ENCODE peak calls at places on chromosomes 3 and 15, in ten cellular contexts. One of them, this sample, is unnamed.

GRCh38 chr3:187519428-187519890 is 150.7 kb downstream of the SST start:
- DNase-seq in H7: peak
- DNase-seq in OCI-LY7: no peak
- DNase-seq in heart right ventricle: no peak
- DNase-seq in neuronal stem cell: peak
- DNase-seq in colonic mucosa: no peak
- DNase-seq in lung: no peak
- DNase-seq in hepatocyte: no peak
- DNase-seq in GM12865: no peak
- DNase-seq in heart left ventricle: no peak
- DNase-seq in this sample: no peak

GRCh38 chr15:93997071-93997658 is 234.2 kb upstream of the MCTP2 start:
- DNase-seq in hepatocyte: peak
- DNase-seq in colonic mucosa: no peak
- DNase-seq in heart right ventricle: no peak
- DNase-seq in OCI-LY7: peak
- DNase-seq in H7: no peak
- DNase-seq in lung: no peak
- DNase-seq in heart left ventricle: no peak
- DNase-seq in neuronal stem cell: no peak
- DNase-seq in GM12865: peak
- DNase-seq in this sample: no peak

GRCh38 chr3:186965141-186965879 is 35.0 kb downstream of the ST6GAL1 start:
- DNase-seq in OCI-LY7: no peak
- DNase-seq in lung: no peak
- DNase-seq in hepatocyte: no peak
- DNase-seq in colonic mucosa: no peak
- DNase-seq in GM12865: peak
- DNase-seq in heart right ventricle: no peak
- DNase-seq in neuronal stem cell: no peak
- DNase-seq in H7: peak
- DNase-seq in heart left ventricle: no peak
- DNase-seq in this sample: no peak

GRCh38 chr3:144237351-144237750 is 265.7 kb downstream of the DIPK2A start:
- DNase-seq in lung: no peak
- DNase-seq in neuronal stem cell: no peak
- DNase-seq in H7: no peak
- DNase-seq in hepatocyte: no peak
- DNase-seq in GM12865: no peak
- DNase-seq in heart right ventricle: no peak
- DNase-seq in OCI-LY7: no peak
- DNase-seq in colonic mucosa: no peak
- DNase-seq in heart left ventricle: no peak
- DNase-seq in this sample: no peak

GRCh38 chr15:34271493-34271892 is 46.7 kb downstream of the EMC4 start:
- DNase-seq in OCI-LY7: no peak
- DNase-seq in GM12865: no peak
- DNase-seq in heart left ventricle: peak
- DNase-seq in neuronal stem cell: no peak
- DNase-seq in H7: no peak
- DNase-seq in lung: no peak
- DNase-seq in heart right ventricle: no peak
- DNase-seq in colonic mucosa: no peak
- DNase-seq in hepatocyte: peak
- DNase-seq in this sample: no peak

GRCh38 chr3:37148208-37148607 is 26.2 kb downstream of the LRRFIP2 start:
- DNase-seq in OCI-LY7: no peak
- DNase-seq in lung: no peak
- DNase-seq in heart right ventricle: no peak
- DNase-seq in neuronal stem cell: no peak
- DNase-seq in hepatocyte: no peak
- DNase-seq in GM12865: no peak
- DNase-seq in heart left ventricle: no peak
- DNase-seq in colonic mucosa: no peak
- DNase-seq in H7: no peak
- DNase-seq in this sample: no peak

GRCh38 chr3:142649996-142650693 is 54.0 kb downstream of the PLS1 start:
- DNase-seq in colonic mucosa: no peak
- DNase-seq in H7: no peak
- DNase-seq in lung: no peak
- DNase-seq in OCI-LY7: no peak
- DNase-seq in GM12865: no peak
- DNase-seq in hepatocyte: no peak
- DNase-seq in heart right ventricle: no peak
- DNase-seq in neuronal stem cell: no peak
- DNase-seq in heart left ventricle: no peak
- DNase-seq in this sample: peak

GRCh38 chr3:16632395-16632794 is 27.2 kb upstream of the DAZL start:
- DNase-seq in GM12865: no peak
- DNase-seq in hepatocyte: no peak
- DNase-seq in neuronal stem cell: no peak
- DNase-seq in heart right ventricle: no peak
- DNase-seq in lung: no peak
- DNase-seq in heart left ventricle: no peak
- DNase-seq in H7: no peak
- DNase-seq in colonic mucosa: no peak
- DNase-seq in OCI-LY7: no peak
- DNase-seq in this sample: no peak

GRCh38 chr3:82044918-82045715 is 283.7 kb upstream of the GBE1 start:
- DNase-seq in OCI-LY7: no peak
- DNase-seq in neuronal stem cell: no peak
- DNase-seq in hepatocyte: no peak
- DNase-seq in GM12865: no peak
- DNase-seq in heart left ventricle: no peak
- DNase-seq in heart right ventricle: no peak
- DNase-seq in lung: no peak
- DNase-seq in H7: no peak
- DNase-seq in colonic mucosa: no peak
- DNase-seq in this sample: no peak

GRCh38 chr3:73759290-73759689 is 134.5 kb upstream of the PDZRN3 start:
- DNase-seq in hepatocyte: peak
- DNase-seq in lung: no peak
- DNase-seq in colonic mucosa: no peak
- DNase-seq in OCI-LY7: no peak
- DNase-seq in heart right ventricle: no peak
- DNase-seq in H7: no peak
- DNase-seq in heart left ventricle: no peak
- DNase-seq in GM12865: no peak
- DNase-seq in neuronal stem cell: no peak
- DNase-seq in this sample: no peak
- H3K4me3 ChIP-seq in hepatocyte: no peak
- H3K4me3 ChIP-seq in lung: no peak
- H3K4me3 ChIP-seq in colonic mucosa: no peak
- H3K4me3 ChIP-seq in OCI-LY7: no peak
- H3K4me3 ChIP-seq in heart right ventricle: no peak
- H3K4me3 ChIP-seq in H7: no peak
- H3K4me3 ChIP-seq in heart left ventricle: no peak
- H3K4me3 ChIP-seq in GM12865: no peak
- H3K4me3 ChIP-seq in neuronal stem cell: no peak
- H3K4me3 ChIP-seq in this sample: no peak

DNA sequence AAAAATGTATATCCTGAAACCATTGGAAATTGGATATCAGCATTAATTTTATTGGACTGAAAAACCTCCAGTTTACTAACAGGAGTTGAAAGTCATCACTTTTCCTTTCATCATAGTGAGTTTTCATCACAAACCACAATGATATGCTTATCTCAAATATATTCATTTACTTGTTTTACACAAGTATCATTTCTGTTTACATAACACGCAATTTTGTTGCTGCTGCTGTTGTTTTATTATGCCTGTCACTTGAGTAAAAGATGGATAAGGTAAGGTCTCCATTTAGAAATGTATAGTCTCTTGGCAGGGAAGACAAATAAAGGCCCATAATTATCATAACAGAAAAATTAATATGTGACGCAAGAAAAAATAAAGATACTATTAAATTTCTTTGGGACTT is 199.2 kb downstream of the TP63 start:
- DNase-seq in GM12865: no peak
- DNase-seq in hepatocyte: no peak
- DNase-seq in colonic mucosa: no peak
- DNase-seq in heart right ventricle: no peak
- DNase-seq in lung: no peak
- DNase-seq in neuronal stem cell: no peak
- DNase-seq in H7: no peak
- DNase-seq in heart left ventricle: no peak
- DNase-seq in OCI-LY7: no peak
- DNase-seq in this sample: no peak
- H3K4me3 ChIP-seq in GM12865: no peak
- H3K4me3 ChIP-seq in hepatocyte: no peak
- H3K4me3 ChIP-seq in colonic mucosa: no peak
- H3K4me3 ChIP-seq in heart right ventricle: no peak
- H3K4me3 ChIP-seq in lung: no peak
- H3K4me3 ChIP-seq in neuronal stem cell: no peak
- H3K4me3 ChIP-seq in H7: no peak
- H3K4me3 ChIP-seq in heart left ventricle: no peak
- H3K4me3 ChIP-seq in OCI-LY7: no peak
- H3K4me3 ChIP-seq in this sample: no peak

DNA sequence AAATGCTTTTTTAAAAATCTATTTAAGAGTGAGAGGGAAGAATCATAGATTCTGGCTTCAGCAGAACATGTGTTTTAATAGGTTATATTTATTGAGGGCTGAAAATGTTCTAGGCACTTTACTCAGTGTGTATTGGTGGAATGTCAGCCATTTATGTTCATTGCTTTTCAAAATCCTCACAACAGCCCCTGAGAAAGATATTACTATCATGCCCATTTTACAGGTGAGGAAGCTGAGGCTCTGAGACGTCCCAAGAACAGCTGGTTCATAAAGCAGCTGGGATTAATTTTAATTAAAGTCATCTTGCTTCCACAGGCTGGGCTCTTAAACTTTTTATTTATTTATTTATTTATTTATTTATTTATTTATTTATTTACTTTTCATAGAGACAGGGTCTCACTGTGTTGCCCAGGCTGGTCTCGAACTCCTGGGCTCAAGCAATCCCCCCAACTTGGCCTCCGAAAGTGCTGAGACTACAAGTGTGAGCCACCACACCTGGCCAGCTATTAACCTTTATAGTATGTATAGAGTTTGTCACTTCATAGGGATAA is 364.6 kb downstream of the SHQ1 start:
- DNase-seq in GM12865: no peak
- DNase-seq in H7: no peak
- DNase-seq in OCI-LY7: no peak
- DNase-seq in colonic mucosa: no peak
- DNase-seq in neuronal stem cell: no peak
- DNase-seq in heart right ventricle: no peak
- DNase-seq in hepatocyte: no peak
- DNase-seq in heart left ventricle: no peak
- DNase-seq in lung: no peak
- DNase-seq in this sample: no peak
- H3K4me3 ChIP-seq in GM12865: no peak
- H3K4me3 ChIP-seq in H7: no peak
- H3K4me3 ChIP-seq in OCI-LY7: no peak
- H3K4me3 ChIP-seq in colonic mucosa: no peak
- H3K4me3 ChIP-seq in neuronal stem cell: no peak
- H3K4me3 ChIP-seq in heart right ventricle: peak
- H3K4me3 ChIP-seq in hepatocyte: no peak
- H3K4me3 ChIP-seq in heart left ventricle: no peak
- H3K4me3 ChIP-seq in lung: no peak
- H3K4me3 ChIP-seq in this sample: no peak

GRCh38 chr15:31237042-31237324 is 89.7 kb upstream of the KLF13 start:
- DNase-seq in hepatocyte: no peak
- DNase-seq in lung: no peak
- DNase-seq in H7: no peak
- DNase-seq in heart right ventricle: no peak
- DNase-seq in GM12865: no peak
- DNase-seq in neuronal stem cell: no peak
- DNase-seq in OCI-LY7: peak
- DNase-seq in heart left ventricle: no peak
- DNase-seq in colonic mucosa: no peak
- DNase-seq in this sample: no peak
- H3K4me3 ChIP-seq in hepatocyte: no peak
- H3K4me3 ChIP-seq in lung: no peak
- H3K4me3 ChIP-seq in H7: no peak
- H3K4me3 ChIP-seq in heart right ventricle: peak
- H3K4me3 ChIP-seq in GM12865: no peak
- H3K4me3 ChIP-seq in neuronal stem cell: no peak
- H3K4me3 ChIP-seq in OCI-LY7: peak
- H3K4me3 ChIP-seq in heart left ventricle: no peak
- H3K4me3 ChIP-seq in colonic mucosa: no peak
- H3K4me3 ChIP-seq in this sample: no peak

DNA sequence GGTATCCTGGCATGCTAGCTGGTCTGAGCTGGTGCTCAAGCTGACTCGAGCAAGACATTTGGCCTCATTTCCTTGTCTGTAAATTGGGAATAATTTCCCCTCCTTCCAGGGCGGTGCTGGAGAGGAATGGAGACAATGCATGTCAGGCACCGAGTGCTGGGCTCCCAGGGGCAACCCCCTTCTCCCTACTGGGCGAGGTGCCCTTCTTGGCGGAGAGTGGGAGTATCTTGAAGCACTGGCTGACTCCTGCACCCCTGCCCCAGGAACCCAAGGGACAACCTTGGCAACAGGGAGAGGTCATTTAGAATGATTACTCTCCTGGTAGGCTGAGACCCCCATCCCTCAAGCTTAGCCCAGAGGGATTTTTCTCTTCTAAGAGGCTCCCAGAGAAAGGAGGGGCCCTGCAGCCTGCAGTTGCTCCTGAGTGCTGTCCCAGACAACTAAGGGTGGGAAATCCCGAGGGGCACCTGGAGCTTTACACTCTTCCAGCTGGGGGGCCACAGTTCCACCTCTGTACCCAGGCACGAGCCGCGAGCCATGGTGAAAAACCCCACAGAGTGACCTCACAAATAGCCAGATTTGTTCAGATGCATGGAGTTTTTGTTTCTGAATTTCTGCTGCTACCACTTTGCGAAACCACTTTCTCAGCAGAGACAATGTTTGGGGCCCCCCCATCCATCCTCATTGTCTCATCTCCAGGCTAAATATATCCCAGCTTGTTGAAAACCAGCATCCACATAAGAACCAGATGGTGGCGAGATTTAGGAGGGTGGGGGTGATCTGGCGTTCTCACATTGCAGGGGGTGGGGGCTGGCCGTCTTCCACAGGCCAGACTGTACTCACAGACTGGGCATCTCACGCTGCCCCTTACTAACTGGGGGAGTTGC is 44.8 kb downstream of the ABTB1 start:
- DNase-seq in hepatocyte: no peak
- DNase-seq in H7: no peak
- DNase-seq in GM12865: no peak
- DNase-seq in colonic mucosa: no peak
- DNase-seq in neuronal stem cell: no peak
- DNase-seq in heart left ventricle: peak
- DNase-seq in lung: no peak
- DNase-seq in heart right ventricle: no peak
- DNase-seq in OCI-LY7: no peak
- DNase-seq in this sample: no peak
- H3K4me3 ChIP-seq in hepatocyte: no peak
- H3K4me3 ChIP-seq in H7: no peak
- H3K4me3 ChIP-seq in GM12865: no peak
- H3K4me3 ChIP-seq in colonic mucosa: no peak
- H3K4me3 ChIP-seq in neuronal stem cell: no peak
- H3K4me3 ChIP-seq in heart left ventricle: no peak
- H3K4me3 ChIP-seq in lung: no peak
- H3K4me3 ChIP-seq in heart right ventricle: no peak
- H3K4me3 ChIP-seq in OCI-LY7: no peak
- H3K4me3 ChIP-seq in this sample: no peak

GRCh38 chr15:67043939-67044771 is 21.2 kb upstream of the SMAD3 start:
- DNase-seq in heart right ventricle: no peak
- DNase-seq in neuronal stem cell: no peak
- DNase-seq in colonic mucosa: no peak
- DNase-seq in lung: no peak
- DNase-seq in OCI-LY7: no peak
- DNase-seq in heart left ventricle: no peak
- DNase-seq in hepatocyte: no peak
- DNase-seq in H7: peak
- DNase-seq in GM12865: no peak
- DNase-seq in this sample: no peak
- H3K4me3 ChIP-seq in heart right ventricle: no peak
- H3K4me3 ChIP-seq in neuronal stem cell: no peak
- H3K4me3 ChIP-seq in colonic mucosa: no peak
- H3K4me3 ChIP-seq in lung: no peak
- H3K4me3 ChIP-seq in OCI-LY7: no peak
- H3K4me3 ChIP-seq in heart left ventricle: no peak
- H3K4me3 ChIP-seq in hepatocyte: no peak
- H3K4me3 ChIP-seq in H7: no peak
- H3K4me3 ChIP-seq in GM12865: no peak
- H3K4me3 ChIP-seq in this sample: no peak